ENCODE peak calls at places on chromosomes 5 and 9, in five cellular contexts. G is HCT116, U is GM12878, A is K562, H is H1. T is an unnamed sample.

GRCh38 chr9:21056931-21057330 is 20.8 kb downstream of the IFNB1 start:
- DNase-seq in U (no peak), G (no peak), H (no peak), A (no peak), T (no peak)

GRCh38 chr5:77230727-77231469 is 20.4 kb downstream of the PDE8B start:
- DNase-seq in G (no peak), H (no peak), U (no peak), A (peak; percentile 5), T (no peak)

GRCh38 chr5:28770307-28770706 is 1731.9 kb upstream of the CDH9 start:
- DNase-seq in U (no peak), A (no peak), H (no peak), G (no peak), T (no peak)

GRCh38 chr9:223167-223566 is 8.5 kb downstream of the DOCK8 start:
- DNase-seq in U (no peak), G (no peak), A (no peak), H (no peak), T (no peak)

GRCh38 chr5:36108758-36109245 is 42.1 kb upstream of the UGT3A2 start:
- DNase-seq in G (no peak), A (no peak), H (no peak), U (no peak), T (no peak)

GRCh38 chr5:127919818-127920217 is 163.7 kb upstream of the SLC12A2 start:
- DNase-seq in U (no peak), G (no peak), A (no peak), H (no peak), T (no peak)

GRCh38 chr5:28473531-28474107 is 1435.2 kb upstream of the CDH9 start:
- DNase-seq in A (no peak), G (no peak), H (no peak), U (no peak), T (peak; percentile 23)

GRCh38 chr9:83655433-83655832 is 32.5 kb downstream of the IDNK start:
- DNase-seq in A (no peak), G (no peak), U (no peak), H (no peak), T (no peak)

GRCh38 chr5:113205323-113205722 is 228.7 kb downstream of the DCP2 start:
- DNase-seq in H (no peak), A (no peak), G (no peak), U (no peak), T (peak; percentile 50)

GRCh38 chr9:91465420-91465819 is 41.8 kb upstream of the NFIL3 start:
- DNase-seq in G (no peak), H (no peak), A (no peak), U (no peak), T (no peak)

GRCh38 chr9:108869092-108869725 is 7.1 kb downstream of the ACTL7A start:
- DNase-seq in U (no peak), H (no peak), A (no peak), G (peak; percentile 4), T (peak; percentile 97)

GRCh38 chr5:173228639-173229380 is 6.2 kb downstream of the NKX2-5 start:
- DNase-seq in H (no peak), A (no peak), U (no peak), G (no peak), T (no peak)

GRCh38 chr5:67133781-67134180 is 62.8 kb downstream of the CD180 start:
- DNase-seq in U (no peak), H (no peak), A (no peak), G (no peak), T (no peak)

GRCh38 chr5:29720954-29721353 is 1472.5 kb upstream of the CDH6 start:
- DNase-seq in G (no peak), U (no peak), H (no peak), A (peak; percentile 7), T (peak; percentile 15)

GRCh38 chr9:84230355-84231136 is 110.0 kb downstream of the SLC28A3 start:
- DNase-seq in G (no peak), A (no peak), H (no peak), U (no peak), T (no peak)

GRCh38 chr5:56405116-56405515 is 172.0 kb upstream of the ANKRD55 start:
- DNase-seq in G (no peak), A (no peak), U (no peak), H (no peak), T (no peak)

GRCh38 chr9:26086396-26086795 is 408.2 kb upstream of the TUSC1 start:
- DNase-seq in U (no peak), G (no peak), H (no peak), A (no peak), T (no peak)

GRCh38 chr9:108813951-108814601 is 41.7 kb downstream of the ACTL7B start:
- DNase-seq in H (no peak), A (no peak), U (no peak), G (peak; percentile 38), T (peak; percentile 58)

GRCh38 chr9:87602933-87603643 is 105.4 kb downstream of the DAPK1 start:
- DNase-seq in A (no peak), U (no peak), G (no peak), H (no peak), T (no peak)
- TF ChIP-seq MAX in A (no peak), U (no peak), G (no peak), H (no peak), T (no peak)

GRCh38 chr5:71475788-71476384 is 20.4 kb downstream of the BDP1 start:
- DNase-seq in H (no peak), A (peak; percentile 14), U (no peak), G (no peak), T (peak; percentile 18)
- TF ChIP-seq ZNF274 in H (no peak), A (no peak), U (no peak), G (no peak), T (no peak)

DNA sequence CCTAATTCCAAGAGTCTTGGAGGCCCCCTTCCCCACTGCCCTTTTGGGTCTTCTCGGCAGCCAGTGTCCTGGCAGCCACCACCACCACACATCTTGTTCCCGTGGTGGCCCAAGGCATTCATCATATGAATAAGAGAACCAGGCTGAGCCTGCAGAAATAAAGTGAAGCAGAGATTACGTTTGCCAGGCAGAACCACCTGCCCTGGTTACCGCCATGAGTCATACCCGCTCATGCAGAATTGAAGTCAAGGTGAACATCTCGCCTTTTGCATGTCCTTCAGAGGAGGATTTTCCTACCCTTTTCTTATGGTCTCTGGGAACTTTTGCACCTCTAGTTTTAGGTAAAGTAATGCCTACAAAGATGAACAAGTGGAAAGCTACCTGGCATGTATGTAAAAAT is 119.5 kb upstream of the LMX1B start:
- DNase-seq in G (no peak), A (no peak), U (no peak), H (no peak), T (no peak)
- TF ChIP-seq MAX in G (no peak), A (no peak), U (no peak), H (no peak), T (no peak)

DNA sequence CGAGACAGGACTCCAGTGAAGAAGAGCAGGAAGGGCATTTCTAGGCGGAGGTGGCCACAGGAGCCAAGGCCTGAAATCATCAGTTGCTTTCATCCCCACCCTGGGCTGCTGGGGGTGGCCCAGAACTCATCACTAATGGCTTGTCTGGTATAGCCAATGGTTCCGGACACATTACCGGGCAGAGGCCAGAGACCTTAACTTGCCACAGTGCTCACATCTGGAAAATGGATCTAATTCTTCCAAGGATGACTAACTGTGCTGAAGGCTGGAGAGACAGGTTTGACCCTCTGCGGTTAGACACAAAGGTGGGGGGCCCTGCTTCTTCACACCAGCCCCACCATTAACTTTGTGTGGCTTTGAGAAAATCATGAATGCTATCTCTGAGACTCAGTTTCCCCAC is 6.2 kb upstream of the COL27A1 start:
- DNase-seq in U (no peak), G (no peak), H (no peak), A (no peak), T (no peak)
- TF ChIP-seq ZNF274 in U (no peak), G (no peak), H (no peak), A (no peak), T (no peak)

DNA sequence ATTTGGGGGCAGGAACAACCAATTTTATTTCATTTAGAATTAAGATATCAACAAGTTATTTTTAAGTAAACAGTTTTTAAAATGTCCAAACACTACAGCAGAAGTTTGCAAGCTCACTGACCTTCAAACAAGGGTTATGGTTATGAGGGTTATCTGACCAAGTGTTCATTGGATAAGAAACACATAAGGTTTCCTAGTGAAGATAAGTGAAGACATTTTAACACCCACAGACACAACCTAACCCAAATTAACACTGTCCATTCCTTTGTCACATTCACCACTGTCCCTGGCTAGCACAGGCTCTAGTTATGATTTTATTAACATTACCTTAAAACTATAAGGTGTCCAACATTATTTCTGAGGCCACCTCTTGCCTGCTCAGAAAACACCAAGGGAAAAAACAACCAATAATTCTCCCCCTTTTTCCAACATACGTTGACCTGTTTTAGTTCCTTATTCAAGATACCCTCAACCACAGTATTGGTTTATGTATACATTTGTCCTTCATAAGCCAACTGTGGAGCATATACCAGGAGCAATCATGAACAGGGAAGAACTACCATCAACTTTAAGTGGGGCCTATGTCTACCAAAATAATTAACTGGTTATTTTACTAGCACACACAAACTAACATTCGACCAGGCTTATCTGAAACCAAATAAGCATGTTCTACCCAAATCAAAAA is 4.0 kb downstream of the ETF1 start:
- DNase-seq in H (no peak), U (no peak), A (peak; percentile 52), G (no peak), T (no peak)
- TF ChIP-seq MAX in H (no peak), U (no peak), A (no peak), G (no peak), T (no peak)